ENCODE peak calls at places on chromosome 16, in five cellular contexts. I is GM23248, E is fibroblast of lung, N is GM12878, A is trophoblast cell. O is an unnamed sample.

GRCh38 chr16:1677339-1677738 is 740 bp upstream of the JPT2 start:
- DNase-seq in I (no peak), E (no peak), N (no peak), A (no peak), O (no peak)

GRCh38 chr16:73187163-73187562 is 139.2 kb upstream of the ZFHX3 start:
- DNase-seq in I (no peak), E (no peak), N (no peak), A (no peak), O (no peak)

GRCh38 chr16:83298541-83298940 is 509.2 kb upstream of the HSBP1 start:
- DNase-seq in I (no peak), E (no peak), N (no peak), A (no peak), O (no peak)

GRCh38 chr16:50270510-50271147 is 4.3 kb downstream of the ADCY7 start:
- DNase-seq in I (no peak), E (no peak), N (no peak), A (peak), O (no peak)

GRCh38 chr16:70739389-70739788 is 53.5 kb upstream of the MTSS2 start:
- DNase-seq in I (no peak), E (no peak), N (no peak), A (no peak), O (no peak)

GRCh38 chr16:529012-529575 is 1.6 kb downstream of the CAPN15 start:
- DNase-seq in I (no peak), E (no peak), N (no peak), A (no peak), O (no peak)

GRCh38 chr16:55323637-55324490 is at the start of gene IRX6:
- DNase-seq in I (peak), E (no peak), N (no peak), A (no peak), O (no peak)

GRCh38 chr16:83925957-83926725 is 26.9 kb upstream of the OSGIN1 start:
- DNase-seq in I (no peak), E (no peak), N (no peak), A (no peak), O (no peak)

GRCh38 chr16:88383401-88384221 is 852 bp downstream of the ZNF469 start:
- DNase-seq in I (peak), E (peak), N (no peak), A (no peak), O (no peak)

GRCh38 chr16:21283521-21284289 is 5.6 kb upstream of the CRYM start:
- DNase-seq in I (peak), E (peak), N (no peak), A (no peak), O (no peak)

GRCh38 chr16:1960665-1961630 is 1.6 kb downstream of the NDUFB10 start:
- DNase-seq in I (peak), E (peak), N (no peak), A (peak), O (no peak)

GRCh38 chr16:1146409-1146808 is 6.5 kb upstream of the CACNA1H start:
- DNase-seq in I (no peak), E (no peak), N (no peak), A (no peak), O (no peak)

GRCh38 chr16:259814-260253 is 15.9 kb downstream of the RGS11 start:
- DNase-seq in I (no peak), E (no peak), N (no peak), A (no peak), O (no peak)

GRCh38 chr16:15836074-15836473 is 20.8 kb downstream of the MYH11 start:
- DNase-seq in I (no peak), E (no peak), N (no peak), A (no peak), O (no peak)

GRCh38 chr16:84529607-84530006 is 25.1 kb upstream of the MEAK7 start:
- DNase-seq in I (no peak), E (no peak), N (no peak), A (no peak), O (no peak)

GRCh38 chr16:5649762-5650445 is 552.3 kb upstream of the EEF2KMT start:
- DNase-seq in I (no peak), E (no peak), N (no peak), A (no peak), O (no peak)

GRCh38 chr16:35431829-35432663 is 1972.6 kb downstream of the TP53TG3F start:
- DNase-seq in I (peak), E (no peak), N (no peak), A (no peak), O (peak)

GRCh38 chr16:83954577-83955016 is 1.6 kb downstream of the OSGIN1 start:
- DNase-seq in I (peak), E (peak), N (no peak), A (peak), O (no peak)

GRCh38 chr16:22198547-22199293 is 7.4 kb upstream of the EEF2K start:
- DNase-seq in I (peak), E (peak), N (no peak), A (no peak), O (peak)

GRCh38 chr16:58709338-58709737 is 24.8 kb upstream of the SLC38A7 start:
- DNase-seq in I (no peak), E (no peak), N (no peak), A (no peak), O (no peak)

GRCh38 chr16:67155305-67156145 is 4.2 kb downstream of the TRADD start:
- DNase-seq in I (peak), E (peak), N (no peak), A (peak), O (peak)

GRCh38 chr16:84507011-84507982 is 2.8 kb upstream of the MEAK7 start:
- DNase-seq in I (peak), E (no peak), N (peak), A (peak), O (no peak)

GRCh38 chr16:14641206-14641605 is 8.5 kb downstream of the BFAR start:
- DNase-seq in I (no peak), E (no peak), N (no peak), A (no peak), O (no peak)

GRCh38 chr16:15450624-15451023 is 16.2 kb downstream of the BMERB1 start:
- DNase-seq in I (peak), E (no peak), N (no peak), A (no peak), O (no peak)

GRCh38 chr16:29824589-29825144 is 4.4 kb downstream of the MVP start:
- DNase-seq in I (peak), E (peak), N (no peak), A (no peak), O (no peak)

GRCh38 chr16:57544129-57544653 is 1.7 kb downstream of the ADGRG5 start:
- DNase-seq in I (no peak), E (no peak), N (peak), A (no peak), O (peak)

GRCh38 chr16:86566601-86566965 is at the start of gene FOXC2:
- DNase-seq in I (peak), E (peak), N (no peak), A (no peak), O (no peak)

GRCh38 chr16:66474750-66475199 is 47.7 kb downstream of the BEAN1 start:
- DNase-seq in I (no peak), E (no peak), N (peak), A (no peak), O (peak)

DNA sequence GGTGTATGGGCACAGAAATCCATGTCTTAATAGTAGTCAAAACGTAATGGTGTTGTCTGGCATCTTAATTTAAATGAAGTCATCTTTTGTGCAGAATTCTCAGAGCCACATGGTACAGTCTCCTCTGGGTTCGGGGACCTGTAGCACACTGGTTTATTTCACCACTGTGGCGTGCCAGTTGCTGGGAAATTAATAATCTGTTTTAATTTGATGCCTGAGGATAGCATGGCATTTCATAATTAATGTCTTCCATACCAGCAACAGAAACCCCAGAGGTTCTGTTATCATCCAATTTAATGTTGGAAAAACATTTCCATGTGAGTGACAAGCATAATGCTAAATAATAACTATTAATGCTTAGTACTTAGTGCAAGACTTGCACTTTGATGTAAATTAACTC is 51.0 kb downstream of the SNX29 start:
- DNase-seq in I (no peak), E (no peak), N (no peak), A (no peak), O (no peak)
- H3K4me3 ChIP-seq in I (no peak), E (no peak), N (no peak), A (no peak), O (peak)

DNA sequence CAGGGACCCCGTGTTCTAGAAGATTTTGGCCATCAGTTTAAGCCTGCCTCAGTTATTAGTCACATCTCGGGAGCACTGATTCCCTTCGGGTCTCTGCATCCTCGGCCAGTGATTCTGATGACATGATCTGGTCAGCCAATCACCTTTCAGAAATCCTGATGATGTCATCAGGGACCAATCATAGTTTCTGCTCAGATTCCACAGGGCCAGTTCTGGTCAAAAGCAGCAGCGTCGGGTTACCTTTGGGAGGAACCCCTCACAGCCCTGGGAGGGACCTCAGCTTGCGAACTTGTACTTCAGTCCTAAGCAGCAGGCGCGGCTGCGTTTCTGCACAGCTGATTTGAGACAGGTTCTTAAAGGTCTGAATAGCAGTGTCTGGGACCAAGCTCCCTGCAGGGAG is 13.9 kb downstream of the KDM8 start:
- DNase-seq in I (peak), E (peak), N (no peak), A (no peak), O (no peak)
- H2AFZ ChIP-seq in I (no peak), E (no peak), N (no peak), A (no peak), O (no peak)

GRCh38 chr16:23258919-23259237 is 43.2 kb upstream of the SCNN1B start:
- DNase-seq in I (no peak), E (no peak), N (no peak), A (no peak), O (no peak)
- H3K4me3 ChIP-seq in I (no peak), E (no peak), N (no peak), A (no peak), O (no peak)

GRCh38 chr16:2970563-2970962 is 1.4 kb downstream of the PAQR4 start:
- DNase-seq in I (no peak), E (no peak), N (no peak), A (no peak), O (no peak)

GRCh38 chr16:2968368-2968737 is 795 bp upstream of the PAQR4 start:
- DNase-seq in I (peak), E (no peak), N (no peak), A (no peak), O (no peak)

GRCh38 chr16:2971134-2971984 is 2.2 kb downstream of the PAQR4 start:
- DNase-seq in I (no peak), E (no peak), N (no peak), A (no peak), O (no peak)

GRCh38 chr16:2968738-2969544 is at the start of gene PAQR4:
- DNase-seq in I (peak), E (peak), N (peak), A (peak), O (peak)

DNA sequence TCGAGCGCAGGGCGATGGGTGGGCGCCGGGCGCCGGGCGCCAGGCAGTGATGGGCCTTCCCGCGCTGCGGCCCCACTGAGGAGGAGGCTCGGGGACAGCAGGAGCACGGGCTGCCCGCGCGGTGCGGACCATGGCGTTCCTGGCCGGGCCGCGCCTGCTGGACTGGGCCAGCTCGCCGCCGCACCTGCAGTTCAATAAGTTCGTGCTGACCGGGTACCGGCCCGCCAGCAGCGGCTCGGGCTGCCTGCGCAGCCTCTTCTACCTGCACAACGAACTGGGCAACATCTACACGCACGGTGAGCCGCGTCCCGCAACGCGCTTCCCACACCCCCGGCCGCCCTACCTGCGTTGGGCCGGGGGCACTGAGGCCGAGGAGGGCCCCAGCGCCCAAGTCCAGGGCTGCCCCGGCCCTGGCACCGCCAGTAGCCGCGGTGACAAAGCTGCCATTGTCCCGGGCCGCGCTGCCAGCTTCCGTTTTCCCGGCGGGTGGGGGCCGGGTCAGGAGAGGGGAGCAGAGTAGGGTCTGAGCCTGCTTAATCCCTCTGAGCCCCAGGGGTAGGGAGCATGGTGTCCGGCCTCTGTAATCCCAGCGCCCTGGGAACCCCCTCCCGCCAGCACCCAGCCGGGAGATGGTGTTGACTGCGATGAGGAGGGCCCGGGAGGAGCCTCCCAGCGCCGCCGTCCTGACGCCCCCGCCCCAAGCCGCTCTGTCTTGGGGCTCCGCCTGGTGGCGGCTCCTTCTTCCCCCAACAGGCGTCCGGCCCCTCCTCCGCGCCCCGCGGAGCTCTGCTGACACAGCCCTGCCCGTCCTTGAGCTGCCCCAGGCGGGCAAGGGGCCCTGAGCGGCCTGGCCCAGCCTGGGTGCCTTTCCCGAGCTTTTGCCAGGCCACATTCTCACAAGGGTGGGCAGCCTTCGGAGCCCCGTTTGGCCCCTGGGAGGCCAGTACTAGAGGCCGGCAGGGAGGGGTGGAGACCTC is 685 bp downstream of the PAQR4 start:
- DNase-seq in I (peak), E (peak), N (no peak), A (no peak), O (peak)
- H2AFZ ChIP-seq in I (peak), E (peak), N (peak), A (peak), O (peak)

GRCh38 chr16:31356566-31357323 is 1.8 kb downstream of the ITGAX start:
- DNase-seq in I (no peak), E (no peak), N (no peak), A (no peak), O (no peak)

GRCh38 chr16:31357324-31358156 is 2.6 kb downstream of the ITGAX start:
- DNase-seq in I (no peak), E (no peak), N (no peak), A (no peak), O (no peak)

GRCh38 chr16:31352344-31353115 is 2.4 kb upstream of the ITGAX start:
- DNase-seq in I (no peak), E (no peak), N (no peak), A (no peak), O (no peak)

GRCh38 chr16:31354394-31355291 is at the start of gene ITGAX:
- DNase-seq in I (peak), E (peak), N (peak), A (no peak), O (no peak)

DNA sequence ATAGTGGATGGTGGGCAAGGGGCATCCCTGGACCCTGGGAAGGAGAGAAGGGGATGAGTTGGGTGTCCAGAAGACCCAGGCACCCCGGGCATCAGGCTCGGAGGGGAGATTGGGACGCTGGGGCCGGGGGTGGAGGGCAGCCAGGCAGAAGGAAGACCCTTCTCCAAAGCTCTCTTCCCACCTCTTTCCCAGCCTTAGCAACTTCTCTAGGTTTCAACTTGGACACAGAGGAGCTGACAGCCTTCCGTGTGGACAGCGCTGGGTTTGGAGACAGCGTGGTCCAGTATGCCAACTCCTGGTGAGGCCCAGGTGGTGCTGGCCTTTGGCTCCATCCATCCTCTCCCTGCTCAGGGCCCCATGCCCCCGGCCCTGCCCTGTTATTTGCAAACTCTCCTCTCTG is 725 bp downstream of the ITGAX start:
- DNase-seq in I (no peak), E (no peak), N (no peak), A (no peak), O (no peak)
- H3K4me3 ChIP-seq in I (no peak), E (no peak), N (no peak), A (no peak), O (no peak)

GRCh38 chr16:82294874-82295273 is 124.8 kb upstream of the MPHOSPH6 start:
- DNase-seq in I (no peak), E (no peak), N (no peak), A (no peak), O (no peak)

GRCh38 chr16:82295306-82296201 is 125.5 kb upstream of the MPHOSPH6 start:
- DNase-seq in I (no peak), E (no peak), N (no peak), A (no peak), O (no peak)

GRCh38 chr16:82301108-82301755 is 131.2 kb upstream of the MPHOSPH6 start:
- DNase-seq in I (no peak), E (no peak), N (no peak), A (no peak), O (no peak)

GRCh38 chr16:82300374-82300936 is 130.4 kb upstream of the MPHOSPH6 start:
- DNase-seq in I (no peak), E (no peak), N (no peak), A (no peak), O (no peak)

GRCh38 chr16:82298472-82298871 is 128.4 kb upstream of the MPHOSPH6 start:
- DNase-seq in I (no peak), E (no peak), N (no peak), A (no peak), O (no peak)
- H2AFZ ChIP-seq in I (no peak), E (no peak), N (no peak), A (no peak), O (no peak)

DNA sequence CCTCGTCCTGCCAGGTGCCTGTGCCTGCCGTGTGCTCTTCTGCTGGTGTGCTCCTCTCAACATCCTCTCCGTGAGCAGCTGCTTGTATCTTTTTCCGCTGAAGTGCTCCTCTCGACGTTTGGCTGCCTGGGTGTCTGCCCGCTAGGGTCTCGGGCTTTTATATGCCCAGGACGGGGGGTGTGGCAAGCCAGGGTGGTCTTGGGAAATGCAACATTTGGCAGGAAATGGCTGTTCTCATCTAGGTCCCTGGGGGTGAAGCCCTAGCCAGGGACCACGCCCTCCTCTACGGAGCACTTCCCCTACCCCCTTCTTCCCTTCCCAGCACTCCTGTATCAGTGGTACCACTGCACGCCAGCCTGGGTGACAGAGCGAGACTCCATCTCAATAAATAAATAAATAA is 49.4 kb downstream of the IQCK start:
- DNase-seq in I (no peak), E (no peak), N (no peak), A (no peak), O (no peak)
- H3K4me3 ChIP-seq in I (no peak), E (no peak), N (no peak), A (no peak), O (no peak)

GRCh38 chr16:25523183-25523582 is 168.6 kb upstream of the HS3ST4 start:
- DNase-seq in I (no peak), E (no peak), N (no peak), A (no peak), O (no peak)
- H2AFZ ChIP-seq in I (no peak), E (no peak), N (no peak), A (no peak), O (no peak)

GRCh38 chr16:53209489-53209888 is 154.7 kb downstream of the CHD9 start:
- DNase-seq in I (peak), E (no peak), N (no peak), A (no peak), O (no peak)

GRCh38 chr16:53216798-53217197 is 162.0 kb downstream of the CHD9 start:
- DNase-seq in I (no peak), E (no peak), N (no peak), A (no peak), O (no peak)

GRCh38 chr16:53211253-53211652 is 156.5 kb downstream of the CHD9 start:
- DNase-seq in I (no peak), E (no peak), N (no peak), A (no peak), O (no peak)

GRCh38 chr16:53213542-53213941 is 158.8 kb downstream of the CHD9 start:
- DNase-seq in I (no peak), E (no peak), N (no peak), A (no peak), O (no peak)

GRCh38 chr16:53212899-53213235 is 158.1 kb downstream of the CHD9 start:
- DNase-seq in I (peak), E (no peak), N (no peak), A (no peak), O (no peak)
- H3K4me3 ChIP-seq in I (no peak), E (no peak), N (peak), A (no peak), O (no peak)

GRCh38 chr16:68577352-68577853 is 38.3 kb downstream of the ZFP90 start:
- DNase-seq in I (no peak), E (no peak), N (no peak), A (no peak), O (no peak)

GRCh38 chr16:68575082-68575481 is 36.0 kb downstream of the ZFP90 start:
- DNase-seq in I (no peak), E (no peak), N (no peak), A (peak), O (no peak)

DNA sequence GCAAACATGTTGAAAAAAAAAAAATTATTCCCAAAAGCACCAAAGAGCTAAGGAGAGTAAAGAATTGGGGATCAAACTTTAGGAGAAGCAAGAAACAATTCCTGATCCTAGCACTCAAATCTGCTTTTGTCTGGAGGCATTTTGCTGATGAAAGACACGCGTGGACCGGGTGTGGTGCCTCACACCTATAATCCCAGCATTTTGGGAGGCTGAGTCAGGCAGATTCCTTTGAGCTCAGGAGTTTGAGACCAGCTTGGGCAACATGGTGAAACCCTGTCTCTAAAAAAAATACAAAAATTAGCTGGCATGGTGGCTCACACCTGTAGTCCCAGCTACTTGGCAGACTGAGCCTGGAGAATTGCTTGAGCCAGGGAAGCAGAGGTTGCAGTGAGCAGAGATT is 35.4 kb downstream of the ZFP90 start:
- DNase-seq in I (no peak), E (no peak), N (no peak), A (peak), O (no peak)
- H2AFZ ChIP-seq in I (no peak), E (no peak), N (no peak), A (no peak), O (no peak)

O was measured in MM.1S.